ENCODE peak calls at places on chromosomes 2 and 18, in five cellular contexts. One of them, this sample, is unnamed.

GRCh38 chr2:223262946-223263345 is 211.0 kb downstream of the KCNE4 start:
- DNase-seq in D721Med: no peak
- DNase-seq in adrenal gland: no peak
- DNase-seq in body of pancreas: no peak
- DNase-seq in psoas muscle: no peak
- DNase-seq in this sample: no peak

GRCh38 chr2:74813201-74813600 is 20.7 kb upstream of the HK2 start:
- DNase-seq in body of pancreas: no peak
- DNase-seq in D721Med: no peak
- DNase-seq in adrenal gland: no peak
- DNase-seq in psoas muscle: no peak
- DNase-seq in this sample: no peak

GRCh38 chr2:128310094-128310716 is 8.5 kb downstream of the HS6ST1 start:
- DNase-seq in body of pancreas: peak; percentile 7
- DNase-seq in psoas muscle: peak; percentile 48
- DNase-seq in D721Med: no peak
- DNase-seq in adrenal gland: no peak
- DNase-seq in this sample: peak; percentile 53

GRCh38 chr2:111930875-111931274 is 32.5 kb downstream of the MERTK start:
- DNase-seq in psoas muscle: no peak
- DNase-seq in D721Med: no peak
- DNase-seq in body of pancreas: no peak
- DNase-seq in adrenal gland: peak; percentile 68
- DNase-seq in this sample: no peak

GRCh38 chr18:57980573-57981348 is 63.3 kb upstream of the NEDD4L start:
- DNase-seq in psoas muscle: no peak
- DNase-seq in body of pancreas: peak; percentile 12
- DNase-seq in D721Med: no peak
- DNase-seq in adrenal gland: no peak
- DNase-seq in this sample: no peak

GRCh38 chr18:55998071-55998522 is 410.1 kb upstream of the TCF4 start:
- DNase-seq in adrenal gland: no peak
- DNase-seq in body of pancreas: peak; percentile 30
- DNase-seq in D721Med: no peak
- DNase-seq in psoas muscle: no peak
- DNase-seq in this sample: no peak

GRCh38 chr2:128425216-128425615 is 106.5 kb upstream of the HS6ST1 start:
- DNase-seq in adrenal gland: no peak
- DNase-seq in body of pancreas: peak; percentile 7
- DNase-seq in D721Med: no peak
- DNase-seq in psoas muscle: no peak
- DNase-seq in this sample: no peak

GRCh38 chr18:49725809-49726514 is 87.4 kb downstream of the ACAA2 start:
- DNase-seq in adrenal gland: peak; percentile 45
- DNase-seq in D721Med: no peak
- DNase-seq in psoas muscle: peak; percentile 78
- DNase-seq in body of pancreas: peak; percentile 37
- DNase-seq in this sample: no peak

GRCh38 chr2:102061962-102062795 is 70.4 kb downstream of the IL1R2 start:
- DNase-seq in adrenal gland: peak; percentile 54
- DNase-seq in body of pancreas: no peak
- DNase-seq in D721Med: no peak
- DNase-seq in psoas muscle: no peak
- DNase-seq in this sample: no peak

GRCh38 chr18:8366656-8367055 is 242.6 kb upstream of the RAB12 start:
- DNase-seq in D721Med: no peak
- DNase-seq in psoas muscle: no peak
- DNase-seq in body of pancreas: peak; percentile 42
- DNase-seq in adrenal gland: no peak
- DNase-seq in this sample: no peak

GRCh38 chr2:35410431-35411061 is 945.0 kb upstream of the CRIM1 start:
- DNase-seq in psoas muscle: peak; percentile 60
- DNase-seq in body of pancreas: peak; percentile 60
- DNase-seq in D721Med: no peak
- DNase-seq in adrenal gland: peak; percentile 53
- DNase-seq in this sample: no peak

GRCh38 chr2:126909781-126910180 is 11.1 kb downstream of the TEX51 start:
- DNase-seq in body of pancreas: no peak
- DNase-seq in adrenal gland: no peak
- DNase-seq in psoas muscle: no peak
- DNase-seq in D721Med: no peak
- DNase-seq in this sample: peak; percentile 45

GRCh38 chr2:241173557-241173956 is 14.9 kb upstream of the ANO7 start:
- DNase-seq in psoas muscle: no peak
- DNase-seq in adrenal gland: no peak
- DNase-seq in body of pancreas: no peak
- DNase-seq in D721Med: no peak
- DNase-seq in this sample: no peak

GRCh38 chr2:60352491-60353405 is 200.7 kb downstream of the BCL11A start:
- DNase-seq in D721Med: no peak
- DNase-seq in body of pancreas: no peak
- DNase-seq in adrenal gland: no peak
- DNase-seq in psoas muscle: no peak
- DNase-seq in this sample: no peak

GRCh38 chr2:162509288-162509968 is 165.5 kb downstream of the GCA start:
- DNase-seq in D721Med: no peak
- DNase-seq in psoas muscle: no peak
- DNase-seq in adrenal gland: no peak
- DNase-seq in body of pancreas: no peak
- DNase-seq in this sample: no peak

GRCh38 chr18:22224339-22224738 is 55.0 kb downstream of the GATA6 start:
- DNase-seq in adrenal gland: no peak
- DNase-seq in psoas muscle: no peak
- DNase-seq in body of pancreas: no peak
- DNase-seq in D721Med: no peak
- DNase-seq in this sample: no peak

GRCh38 chr2:109497447-109497846 is 116.3 kb downstream of the SEPTIN10 start:
- DNase-seq in psoas muscle: peak; percentile 75
- DNase-seq in adrenal gland: no peak
- DNase-seq in body of pancreas: no peak
- DNase-seq in D721Med: no peak
- DNase-seq in this sample: no peak

GRCh38 chr2:7703523-7704144 is 786.4 kb downstream of the RNF144A start:
- DNase-seq in D721Med: no peak
- DNase-seq in adrenal gland: no peak
- DNase-seq in body of pancreas: no peak
- DNase-seq in psoas muscle: no peak
- DNase-seq in this sample: no peak

DNA sequence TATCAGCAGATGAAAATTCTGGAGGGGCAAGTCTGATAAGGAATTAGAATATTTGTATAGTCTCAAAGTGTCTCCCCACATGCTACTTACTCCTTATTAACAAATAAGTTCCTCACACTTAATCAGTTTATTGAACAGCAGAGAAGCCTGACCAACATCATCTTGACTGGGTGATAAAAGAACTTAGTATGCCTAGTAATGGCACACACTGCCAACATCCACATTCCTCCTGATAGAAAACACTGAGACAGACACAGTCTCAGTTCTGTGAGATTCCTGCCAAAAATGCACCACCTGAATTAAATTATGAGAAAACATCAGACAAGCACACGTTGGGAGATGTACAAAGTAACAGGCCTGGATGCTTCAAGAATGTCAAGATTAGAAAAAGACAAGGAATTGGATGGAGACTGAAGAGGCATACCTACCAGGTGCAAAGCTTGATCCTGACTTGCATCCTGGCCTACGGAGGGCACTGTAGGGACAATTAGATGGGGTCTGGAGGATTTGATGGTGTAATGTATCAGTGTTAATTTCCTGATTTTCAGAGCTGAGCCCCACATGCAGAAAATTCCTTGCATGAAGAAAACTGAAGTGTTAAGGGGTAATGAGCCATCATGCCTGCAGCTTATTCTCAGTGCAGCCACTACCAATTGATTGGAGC is 200.4 kb upstream of the SH3BP4 start:
- DNase-seq in D721Med: no peak
- DNase-seq in adrenal gland: no peak
- DNase-seq in body of pancreas: peak; percentile 13
- DNase-seq in psoas muscle: no peak
- DNase-seq in this sample: no peak
- TF ChIP-seq CTCF in D721Med: peak; percentile 42
- TF ChIP-seq CTCF in adrenal gland: no peak
- TF ChIP-seq CTCF in body of pancreas: no peak
- TF ChIP-seq CTCF in psoas muscle: no peak
- TF ChIP-seq CTCF in this sample: no peak

GRCh38 chr2:11761259-11761658 is 14.8 kb downstream of the LPIN1 start:
- DNase-seq in psoas muscle: no peak
- DNase-seq in adrenal gland: no peak
- DNase-seq in body of pancreas: no peak
- DNase-seq in D721Med: no peak
- DNase-seq in this sample: no peak

GRCh38 chr2:11764920-11765319 is 18.5 kb downstream of the LPIN1 start:
- DNase-seq in body of pancreas: no peak
- DNase-seq in psoas muscle: no peak
- DNase-seq in D721Med: no peak
- DNase-seq in adrenal gland: no peak
- DNase-seq in this sample: no peak

GRCh38 chr2:11762031-11762430 is 15.6 kb downstream of the LPIN1 start:
- DNase-seq in psoas muscle: no peak
- DNase-seq in D721Med: no peak
- DNase-seq in adrenal gland: no peak
- DNase-seq in body of pancreas: no peak
- DNase-seq in this sample: no peak

GRCh38 chr2:11764359-11764758 is 17.9 kb downstream of the LPIN1 start:
- DNase-seq in adrenal gland: no peak
- DNase-seq in D721Med: no peak
- DNase-seq in psoas muscle: no peak
- DNase-seq in body of pancreas: peak; percentile 84
- DNase-seq in this sample: no peak

GRCh38 chr2:11762799-11763461 is 16.5 kb downstream of the LPIN1 start:
- DNase-seq in psoas muscle: no peak
- DNase-seq in adrenal gland: no peak
- DNase-seq in D721Med: no peak
- DNase-seq in body of pancreas: no peak
- DNase-seq in this sample: no peak
- TF ChIP-seq CTCF in psoas muscle: no peak
- TF ChIP-seq CTCF in adrenal gland: no peak
- TF ChIP-seq CTCF in D721Med: no peak
- TF ChIP-seq CTCF in body of pancreas: no peak
- TF ChIP-seq CTCF in this sample: no peak

GRCh38 chr2:218072478-218073024 is 3.5 kb downstream of the RUFY4 start:
- DNase-seq in psoas muscle: no peak
- DNase-seq in D721Med: no peak
- DNase-seq in adrenal gland: no peak
- DNase-seq in body of pancreas: no peak
- DNase-seq in this sample: no peak

GRCh38 chr2:218073185-218073584 is 4.1 kb downstream of the RUFY4 start:
- DNase-seq in psoas muscle: no peak
- DNase-seq in body of pancreas: no peak
- DNase-seq in D721Med: no peak
- DNase-seq in adrenal gland: no peak
- DNase-seq in this sample: no peak

GRCh38 chr2:218072002-218072401 is 2.9 kb downstream of the RUFY4 start:
- DNase-seq in adrenal gland: no peak
- DNase-seq in D721Med: no peak
- DNase-seq in psoas muscle: no peak
- DNase-seq in body of pancreas: no peak
- DNase-seq in this sample: no peak

GRCh38 chr2:218075975-218076811 is 7.1 kb downstream of the RUFY4 start:
- DNase-seq in adrenal gland: no peak
- DNase-seq in body of pancreas: no peak
- DNase-seq in D721Med: no peak
- DNase-seq in psoas muscle: no peak
- DNase-seq in this sample: no peak

DNA sequence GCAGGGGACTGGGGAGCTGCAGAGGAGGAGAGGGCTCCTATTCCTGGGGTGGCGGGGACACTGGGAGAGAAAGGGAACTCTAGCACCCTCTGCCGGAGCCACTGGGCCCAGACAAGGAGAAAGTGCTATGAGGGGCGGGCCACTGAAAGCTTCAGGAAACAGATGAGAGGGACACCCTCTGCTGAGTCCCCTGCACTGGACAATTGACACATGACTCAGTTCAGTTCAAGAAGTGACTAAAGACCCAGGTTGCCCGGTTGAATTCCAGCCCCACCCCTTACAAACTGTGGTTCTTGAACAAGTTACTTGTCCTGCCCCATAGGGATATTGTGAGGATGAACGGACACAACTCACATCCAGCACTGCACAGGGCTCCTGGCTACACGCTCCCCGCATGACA is 5.0 kb downstream of the RUFY4 start:
- DNase-seq in adrenal gland: peak; percentile 33
- DNase-seq in psoas muscle: no peak
- DNase-seq in body of pancreas: peak; percentile 62
- DNase-seq in D721Med: no peak
- DNase-seq in this sample: no peak
- TF ChIP-seq CTCF in adrenal gland: peak; percentile 24
- TF ChIP-seq CTCF in psoas muscle: peak; percentile 43
- TF ChIP-seq CTCF in body of pancreas: peak; percentile 51
- TF ChIP-seq CTCF in D721Med: peak; percentile 44
- TF ChIP-seq CTCF in this sample: peak; percentile 59

GRCh38 chr18:43648002-43648401 is 370.7 kb upstream of the SYT4 start:
- DNase-seq in D721Med: no peak
- DNase-seq in psoas muscle: no peak
- DNase-seq in adrenal gland: no peak
- DNase-seq in body of pancreas: no peak
- DNase-seq in this sample: no peak
- TF ChIP-seq CTCF in D721Med: no peak
- TF ChIP-seq CTCF in psoas muscle: no peak
- TF ChIP-seq CTCF in adrenal gland: no peak
- TF ChIP-seq CTCF in body of pancreas: no peak
- TF ChIP-seq CTCF in this sample: no peak

GRCh38 chr2:160406591-160407392 is 86.8 kb downstream of the RBMS1 start:
- DNase-seq in D721Med: no peak
- DNase-seq in body of pancreas: peak; percentile 55
- DNase-seq in adrenal gland: peak; percentile 74
- DNase-seq in psoas muscle: peak; percentile 58
- DNase-seq in this sample: peak; percentile 73

GRCh38 chr2:160408205-160408561 is 85.4 kb downstream of the RBMS1 start:
- DNase-seq in adrenal gland: no peak
- DNase-seq in psoas muscle: no peak
- DNase-seq in D721Med: no peak
- DNase-seq in body of pancreas: no peak
- DNase-seq in this sample: no peak

GRCh38 chr2:160407393-160408204 is 86.0 kb downstream of the RBMS1 start:
- DNase-seq in adrenal gland: peak; percentile 50
- DNase-seq in psoas muscle: peak; percentile 83
- DNase-seq in body of pancreas: peak; percentile 58
- DNase-seq in D721Med: no peak
- DNase-seq in this sample: peak; percentile 77

GRCh38 chr2:160409480-160409879 is 84.1 kb downstream of the RBMS1 start:
- DNase-seq in adrenal gland: no peak
- DNase-seq in body of pancreas: no peak
- DNase-seq in D721Med: no peak
- DNase-seq in psoas muscle: no peak
- DNase-seq in this sample: no peak

GRCh38 chr2:160408575-160409291 is 84.9 kb downstream of the RBMS1 start:
- DNase-seq in body of pancreas: no peak
- DNase-seq in D721Med: no peak
- DNase-seq in psoas muscle: peak; percentile 51
- DNase-seq in adrenal gland: no peak
- DNase-seq in this sample: no peak
- TF ChIP-seq CTCF in body of pancreas: no peak
- TF ChIP-seq CTCF in D721Med: no peak
- TF ChIP-seq CTCF in psoas muscle: no peak
- TF ChIP-seq CTCF in adrenal gland: no peak
- TF ChIP-seq CTCF in this sample: peak; percentile 61

This sample was measured in type B pancreatic cell.